ENCODE peak calls at places on chromosome X, in nine cellular contexts. N is brain microvascular endothelial cell, T is heart left ventricle, U is cardiac muscle cell, K is PC-3, Z is thoracic aorta, M is adipocyte, B is transverse colon, W is ovary. P is an unnamed sample.

GRCh38 chrX:12771445-12772069 is 19.7 kb upstream of the PRPS2 start:
- DNase-seq in N (peak; percentile 13), T (peak; percentile 71), U (peak; percentile 65), K (peak; percentile 78), Z (no peak), M (peak; percentile 6), B (peak; percentile 66), W (no peak), P (peak; percentile 78)

GRCh38 chrX:1385251-1385794 is 6.6 kb downstream of the SLC25A6 start:
- DNase-seq in N (no peak), T (peak; percentile 53), U (no peak), K (no peak), Z (no peak), M (no peak), B (no peak), W (no peak), P (peak; percentile 48)

GRCh38 chrX:20530319-20530979 is 263.7 kb upstream of the RPS6KA3 start:
- DNase-seq in N (peak; percentile 56), T (no peak), U (peak; percentile 64), K (peak; percentile 79), Z (no peak), M (peak; percentile 78), B (peak; percentile 57), W (peak; percentile 11), P (peak; percentile 36)

GRCh38 chrX:131854586-131854985 is 168.5 kb upstream of the STK26 start:
- DNase-seq in N (no peak), T (no peak), U (peak; percentile 13), K (peak; percentile 34), Z (no peak), M (peak; percentile 61), B (no peak), W (no peak), P (no peak)

GRCh38 chrX:43805579-43805978 is 76.7 kb downstream of the MAOB start:
- DNase-seq in N (no peak), T (no peak), U (no peak), K (peak; percentile 83), Z (no peak), M (peak; percentile 4), B (no peak), W (no peak), P (no peak)

GRCh38 chrX:140503714-140504351 is 1.0 kb downstream of the SOX3 start:
- DNase-seq in N (no peak), T (no peak), U (peak; percentile 18), K (no peak), Z (no peak), M (peak; percentile 22), B (no peak), W (no peak), P (peak; percentile 68)

GRCh38 chrX:19695884-19696283 is 180.6 kb upstream of the MAP3K15 start:
- DNase-seq in N (no peak), T (no peak), U (no peak), K (peak; percentile 66), Z (no peak), M (no peak), B (no peak), W (no peak), P (no peak)

GRCh38 chrX:139759637-139760036 is 51.7 kb upstream of the MCF2 start:
- DNase-seq in N (peak; percentile 24), T (no peak), U (peak; percentile 39), K (peak; percentile 56), Z (no peak), M (peak; percentile 52), B (no peak), W (no peak), P (peak; percentile 26)

GRCh38 chrX:21691512-21692018 is 33.4 kb upstream of the KLHL34 start:
- DNase-seq in N (no peak), T (no peak), U (no peak), K (peak; percentile 41), Z (no peak), M (no peak), B (no peak), W (no peak), P (no peak)

GRCh38 chrX:81957900-81958545 is 756.1 kb downstream of the SH3BGRL start:
- DNase-seq in N (no peak), T (no peak), U (no peak), K (peak; percentile 50), Z (no peak), M (peak; percentile 5), B (no peak), W (no peak), P (peak; percentile 2)

GRCh38 chrX:149495573-149496071 is 9.5 kb downstream of the IDS start:
- DNase-seq in N (peak; percentile 77), T (no peak), U (peak; percentile 39), K (peak; percentile 92), Z (no peak), M (peak; percentile 62), B (no peak), W (no peak), P (no peak)

GRCh38 chrX:68249401-68249831 is 183.9 kb downstream of the OPHN1 start:
- DNase-seq in N (no peak), T (peak; percentile 44), U (no peak), K (no peak), Z (no peak), M (no peak), B (no peak), W (peak; percentile 14), P (no peak)

GRCh38 chrX:55489315-55490009 is at the start of gene USP51:
- DNase-seq in N (peak; percentile 9), T (peak; percentile 46), U (peak; percentile 60), K (no peak), Z (no peak), M (peak; percentile 60), B (peak; percentile 34), W (peak; percentile 72), P (peak; percentile 79)

GRCh38 chrX:97602465-97603258 is 719.0 kb downstream of the RPA4 start:
- DNase-seq in N (no peak), T (no peak), U (no peak), K (no peak), Z (no peak), M (no peak), B (no peak), W (no peak), P (no peak)

GRCh38 chrX:108439961-108440696 is 491 bp downstream of the COL4A5 start:
- DNase-seq in N (no peak), T (peak; percentile 54), U (peak; percentile 41), K (no peak), Z (no peak), M (peak; percentile 58), B (no peak), W (peak; percentile 12), P (peak; percentile 15)
- H3K4me3 ChIP-seq in N (peak overlapping the region; percentile 68), T (peak overlapping the region; percentile 58), U (peak overlapping the region; percentile 90), K (peak overlapping the region; percentile 87), Z (peak overlapping the region; percentile 78), M (peak overlapping the region; percentile 83), B (peak overlapping the region; percentile 31), W (peak overlapping the region; percentile 43), P (peak overlapping the region; percentile 71)

DNA sequence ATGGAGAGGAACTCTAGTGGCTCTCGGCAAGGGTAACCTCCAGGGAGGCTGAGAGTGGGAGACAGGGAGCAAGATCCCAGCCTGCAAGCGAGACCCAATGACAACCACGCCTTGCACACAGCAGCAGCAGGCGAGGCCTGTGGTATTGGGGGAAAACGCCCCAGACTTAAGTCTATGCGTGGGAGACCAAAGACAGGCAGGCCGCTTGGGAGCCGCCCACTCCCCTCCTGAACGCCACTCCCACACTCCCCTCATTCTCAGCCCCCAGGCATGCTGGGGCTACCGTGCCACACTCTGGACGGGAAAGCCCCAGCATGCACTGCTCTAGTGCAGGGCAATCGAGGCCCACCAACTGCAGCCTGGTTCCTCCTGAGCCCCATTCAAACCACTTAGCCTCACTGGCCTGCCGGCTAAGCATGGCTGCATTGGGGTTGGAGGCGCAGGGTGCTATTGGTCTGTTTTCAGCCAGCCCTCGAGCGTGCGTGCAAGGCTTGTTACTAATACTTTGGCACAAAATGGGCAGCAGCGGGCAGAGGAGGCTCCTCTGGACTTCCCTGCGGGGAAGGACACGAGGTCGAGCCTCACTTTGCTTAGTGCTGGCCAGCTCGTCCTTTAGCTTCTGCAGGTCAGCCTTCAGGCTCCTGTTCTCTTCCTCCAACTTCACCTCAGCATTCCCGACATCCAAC is 14.8 kb downstream of the SLC6A8 start:
- DNase-seq in N (no peak), T (no peak), U (no peak), K (no peak), Z (no peak), M (no peak), B (no peak), W (no peak), P (no peak)
- H3K36me3 ChIP-seq in N (no peaks in the 10 kb centered on the region), T (no peaks in the 10 kb centered on the region), U (peaks cover 4% of the 10 kb centered on the region), K (peaks cover 5% of the 10 kb centered on the region), Z (peaks cover 3% of the 10 kb centered on the region), M (peaks cover 40% of the 10 kb centered on the region), B (no peaks in the 10 kb centered on the region), W (no peaks in the 10 kb centered on the region), P (no peaks in the 10 kb centered on the region)

DNA sequence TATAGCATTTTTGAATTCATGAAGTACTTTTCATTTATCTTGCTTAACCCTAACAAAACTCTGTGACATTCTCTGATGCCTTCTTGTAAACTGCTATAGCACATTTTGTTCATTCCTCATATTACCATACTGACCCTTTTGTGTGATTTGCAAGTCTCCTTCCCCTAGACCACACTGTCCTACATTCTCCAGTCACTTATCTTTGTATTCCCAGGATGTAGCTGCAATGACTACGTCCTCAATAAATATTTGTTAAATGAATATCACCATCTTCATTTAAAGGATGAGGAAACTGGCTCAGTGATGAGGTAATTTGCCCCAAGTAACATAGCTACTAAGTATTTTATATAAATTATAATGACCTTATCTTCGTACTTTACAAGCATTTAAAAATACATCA is 11.9 kb downstream of the HUWE1 start:
- DNase-seq in N (no peak), T (no peak), U (peak; percentile 9), K (peak; percentile 19), Z (no peak), M (no peak), B (no peak), W (no peak), P (no peak)
- H3K4me3 ChIP-seq in N (no peak overlapping the region), T (no peak overlapping the region), U (no peak overlapping the region), K (no peak overlapping the region), Z (no peak overlapping the region), M (no peak overlapping the region), B (no peak overlapping the region), W (no peak overlapping the region), P (no peak overlapping the region)

DNA sequence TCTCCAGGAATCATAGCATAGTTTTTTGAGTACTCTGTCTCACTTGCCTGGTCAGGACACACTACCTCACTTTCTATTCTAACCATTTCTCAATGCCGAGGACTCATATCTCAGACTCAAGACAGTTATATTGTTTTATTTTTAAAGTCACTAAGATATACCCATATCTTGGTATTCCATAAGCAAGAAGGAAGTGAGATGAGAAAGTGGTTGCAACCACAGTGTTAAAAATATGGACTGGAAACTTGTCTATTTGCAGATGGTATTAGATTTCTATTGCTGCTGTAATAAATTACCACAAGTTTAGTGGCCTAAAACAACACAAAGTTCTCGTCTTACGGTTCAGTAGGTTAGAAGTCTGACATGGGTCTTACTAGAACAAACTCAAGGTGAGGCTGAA is 344.8 kb upstream of the MAGEB2 start:
- DNase-seq in N (no peak), T (no peak), U (no peak), K (no peak), Z (no peak), M (no peak), B (no peak), W (no peak), P (no peak)
- H3K36me3 ChIP-seq in N (no peaks in the 10 kb centered on the region), T (no peaks in the 10 kb centered on the region), U (no peaks in the 10 kb centered on the region), K (no peaks in the 10 kb centered on the region), Z (no peaks in the 10 kb centered on the region), M (no peaks in the 10 kb centered on the region), B (no peaks in the 10 kb centered on the region), W (no peaks in the 10 kb centered on the region), P (no peaks in the 10 kb centered on the region)